ENCODE peak calls at places on chromosomes 3 and 15, in five cellular contexts. R is tibial nerve, E is A549, O is upper lobe of left lung, L is transverse colon. P is an unnamed sample.

GRCh38 chr3:181230258-181230657 is 240.7 kb upstream of the DNAJC19 start:
- DNase-seq in R (no peak), E (no peak), O (no peak), L (no peak), P (no peak)

GRCh38 chr3:177057768-177058167 is 139.5 kb downstream of the TBL1XR1 start:
- DNase-seq in R (no peak), E (no peak), O (no peak), L (no peak), P (no peak)

GRCh38 chr3:59289836-59290235 is 240.0 kb upstream of the CFAP20DC start:
- DNase-seq in R (no peak), E (no peak), O (no peak), L (no peak), P (no peak)

GRCh38 chr3:155069729-155070128 is 10.4 kb upstream of the MME start:
- DNase-seq in R (no peak), E (no peak), O (no peak), L (no peak), P (no peak)

GRCh38 chr3:196502775-196503181 is 790 bp downstream of the RNF168 start:
- DNase-seq in R (peak; percentile 33), E (peak; percentile 35), O (peak; percentile 38), L (peak; percentile 57), P (peak; percentile 81)

GRCh38 chr15:98548172-98548971 is 100.0 kb upstream of the IGF1R start:
- DNase-seq in R (peak; percentile 70), E (peak; percentile 84), O (peak; percentile 75), L (peak; percentile 56), P (peak; percentile 93)

GRCh38 chr3:134327594-134327975 is 46.7 kb downstream of the AMOTL2 start:
- DNase-seq in R (no peak), E (peak; percentile 67), O (no peak), L (no peak), P (no peak)

GRCh38 chr15:40251455-40252140 is 12.7 kb downstream of the PAK6 start:
- DNase-seq in R (no peak), E (no peak), O (no peak), L (no peak), P (no peak)

GRCh38 chr3:36476274-36476942 is 96.1 kb downstream of the STAC start:
- DNase-seq in R (no peak), E (no peak), O (no peak), L (no peak), P (no peak)

GRCh38 chr15:98126326-98127090 is 166.0 kb downstream of the ARRDC4 start:
- DNase-seq in R (no peak), E (no peak), O (no peak), L (no peak), P (no peak)

GRCh38 chr3:23938657-23939056 is 6.4 kb upstream of the NR1D2 start:
- DNase-seq in R (no peak), E (no peak), O (no peak), L (no peak), P (no peak)

GRCh38 chr15:39358441-39359041 is 222.3 kb upstream of the THBS1 start:
- DNase-seq in R (no peak), E (no peak), O (no peak), L (peak; percentile 12), P (peak; percentile 77)

GRCh38 chr15:101307048-101307896 is 12.2 kb upstream of the SNRPA1 start:
- DNase-seq in R (no peak), E (no peak), O (peak; percentile 14), L (peak; percentile 4), P (peak; percentile 46)

GRCh38 chr15:57595011-57595866 is 3.5 kb downstream of the MYZAP start:
- DNase-seq in R (no peak), E (no peak), O (no peak), L (no peak), P (no peak)

GRCh38 chr3:135503429-135504083 is 462.0 kb upstream of the PPP2R3A start:
- DNase-seq in R (peak; percentile 68), E (peak; percentile 36), O (peak; percentile 37), L (peak; percentile 45), P (peak; percentile 73)

GRCh38 chr15:51793521-51793920 is 35.9 kb upstream of the TMOD3 start:
- DNase-seq in R (peak; percentile 60), E (no peak), O (peak; percentile 27), L (no peak), P (no peak)

GRCh38 chr3:65385805-65386204 is 652.9 kb downstream of the MAGI1 start:
- DNase-seq in R (no peak), E (no peak), O (no peak), L (no peak), P (no peak)

GRCh38 chr3:157388976-157389375 is 47.7 kb upstream of the PTX3 start:
- DNase-seq in R (no peak), E (no peak), O (no peak), L (no peak), P (no peak)

GRCh38 chr15:84962975-84963374 is 18.7 kb upstream of the PDE8A start:
- DNase-seq in R (no peak), E (no peak), O (no peak), L (no peak), P (no peak)

DNA sequence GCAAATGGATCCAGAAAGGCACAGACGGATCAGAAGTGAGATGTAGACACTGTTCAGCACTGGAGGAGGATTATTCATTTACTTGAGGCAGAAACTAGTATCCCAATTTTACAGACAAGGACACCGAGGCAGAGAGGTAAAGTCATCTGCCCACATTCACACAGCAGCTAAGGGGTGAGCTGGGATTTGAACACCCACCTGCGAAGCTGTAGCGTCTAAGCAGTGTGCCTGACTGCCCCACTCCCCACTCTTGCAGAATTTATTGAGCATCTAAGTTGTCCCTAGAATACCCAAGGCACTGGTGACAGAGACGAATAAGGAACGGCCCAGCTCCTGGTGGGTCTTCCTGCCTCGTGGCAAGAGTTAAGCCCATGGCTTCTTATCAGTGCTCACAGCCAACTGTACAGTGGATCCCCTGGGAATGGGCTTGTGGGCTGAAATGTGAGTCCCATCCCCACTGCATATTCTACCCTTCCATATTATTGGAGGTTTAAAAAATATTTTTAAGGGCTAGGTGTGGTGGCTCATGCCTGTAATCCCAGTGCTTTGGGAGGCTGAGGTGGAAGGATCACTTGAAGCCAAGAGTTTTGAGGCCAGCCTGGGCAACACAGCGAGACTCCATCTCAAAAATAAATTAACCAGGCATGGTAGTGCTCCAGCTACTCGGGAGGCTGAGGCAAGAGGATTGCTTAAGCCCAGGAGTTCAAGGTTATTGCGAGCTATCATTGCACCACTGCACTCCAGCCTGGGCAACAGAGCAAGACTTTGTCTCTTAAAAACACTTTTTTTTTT is 77.6 kb downstream of the IQSEC1 start:
- DNase-seq in R (no peak), E (no peak), O (no peak), L (peak; percentile 7), P (no peak)
- H3K4me1 ChIP-seq in R (no peaks in the 10 kb centered on the region), E (peaks cover 29% of the 10 kb centered on the region), O (peaks cover 20% of the 10 kb centered on the region), L (peaks cover 22% of the 10 kb centered on the region), P (no peaks in the 10 kb centered on the region)

GRCh38 chr3:129439817-129440647 is at the start of the genes IFT122 and MBD4:
- DNase-seq in R (peak; percentile 93), E (peak; percentile 98), O (peak; percentile 99), L (peak; percentile 98), P (peak; percentile 99)
- TF ChIP-seq POLR2A in R (peak; percentile 67), E (peak; percentile 78), O (peak; percentile 90), L (peak; percentile 96), P (peak; percentile 72)

GRCh38 chr3:77529522-77529921 is 489.6 kb downstream of the ROBO2 start:
- DNase-seq in R (no peak), E (no peak), O (no peak), L (no peak), P (no peak)
- TF ChIP-seq EP300 in R (no peak), E (no peak), O (no peak), L (no peak), P (no peak)

GRCh38 chr3:38136272-38136806 is 588 bp downstream of the ACAA1 start:
- DNase-seq in R (no peak), E (no peak), O (peak; percentile 50), L (peak; percentile 37), P (no peak)

GRCh38 chr3:38131621-38132369 is 5.1 kb downstream of the ACAA1 start:
- DNase-seq in R (no peak), E (peak; percentile 44), O (no peak), L (peak; percentile 31), P (no peak)

GRCh38 chr3:38130631-38131065 is 6.3 kb downstream of the ACAA1 start:
- DNase-seq in R (no peak), E (no peak), O (no peak), L (peak; percentile 48), P (no peak)

GRCh38 chr3:38133209-38133556 is 3.7 kb downstream of the ACAA1 start:
- DNase-seq in R (no peak), E (no peak), O (no peak), L (peak; percentile 5), P (no peak)

DNA sequence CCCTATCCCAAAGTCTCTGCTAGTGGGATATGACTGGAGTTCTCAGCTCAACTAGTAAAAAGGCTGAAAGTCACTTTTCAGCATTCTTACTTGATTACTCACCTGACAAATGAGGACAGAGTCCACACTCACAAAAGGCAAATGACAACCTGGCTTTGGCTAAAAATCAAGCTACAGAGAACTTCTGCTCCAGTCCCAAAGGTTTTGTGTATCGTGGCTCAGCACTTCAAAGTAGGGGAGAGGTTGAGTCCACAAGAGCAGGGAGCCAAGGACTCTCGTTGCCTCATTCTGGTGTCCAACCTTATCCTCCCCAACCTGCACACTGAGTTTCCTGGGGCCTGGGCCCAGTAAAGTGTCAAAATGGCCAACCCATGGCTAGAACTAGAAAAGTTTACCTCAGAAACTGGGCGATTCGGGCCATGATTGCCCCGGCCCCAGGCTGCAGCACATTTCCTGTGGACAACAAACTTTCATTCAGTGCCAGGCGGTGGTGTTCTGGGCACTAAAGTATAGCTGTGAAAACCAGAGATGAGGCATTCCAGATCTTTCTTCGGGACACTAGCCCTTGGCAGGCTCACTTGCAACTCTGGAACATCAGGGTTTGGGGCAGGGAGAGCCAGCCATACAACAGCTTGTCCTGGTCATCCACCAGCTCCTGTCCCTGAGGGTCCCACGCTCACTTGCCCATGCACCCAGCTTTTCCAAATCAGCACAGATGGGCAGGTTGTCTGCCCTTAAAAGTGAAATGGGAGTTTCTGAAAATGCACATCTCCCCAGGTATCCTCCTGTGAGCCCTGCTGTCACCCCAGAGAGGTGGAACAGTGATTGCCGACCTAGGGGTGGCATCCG is 3.1 kb downstream of the ACAA1 start:
- DNase-seq in R (no peak), E (no peak), O (peak; percentile 84), L (peak; percentile 46), P (no peak)
- H3K4me1 ChIP-seq in R (no peaks in the 10 kb centered on the region), E (peaks cover 28% of the 10 kb centered on the region), O (peaks cover 33% of the 10 kb centered on the region), L (peaks cover 42% of the 10 kb centered on the region), P (peaks cover 40% of the 10 kb centered on the region)